ENCODE peak calls at places on chromosomes 3 and 15, in six cellular contexts. One of them, this sample, is unnamed.

GRCh38 chr3:102102394-102102793 is 253.1 kb downstream of the NFKBIZ start:
- DNase-seq in H9: no peak
- DNase-seq in PC-3: no peak
- DNase-seq in hepatocyte: no peak
- DNase-seq in HCT116: no peak
- DNase-seq in GM23338: no peak
- DNase-seq in this sample: no peak

GRCh38 chr3:124057453-124057852 is 65.5 kb upstream of the ROPN1 start:
- DNase-seq in H9: no peak
- DNase-seq in PC-3: no peak
- DNase-seq in hepatocyte: no peak
- DNase-seq in HCT116: no peak
- DNase-seq in GM23338: no peak
- DNase-seq in this sample: no peak

GRCh38 chr3:44988073-44988472 is 12.0 kb downstream of the EXOSC7 start:
- DNase-seq in H9: no peak
- DNase-seq in PC-3: peak
- DNase-seq in hepatocyte: no peak
- DNase-seq in HCT116: no peak
- DNase-seq in GM23338: peak
- DNase-seq in this sample: no peak

GRCh38 chr15:68318008-68318835 is 40.7 kb downstream of the FEM1B start:
- DNase-seq in H9: no peak
- DNase-seq in PC-3: no peak
- DNase-seq in hepatocyte: no peak
- DNase-seq in HCT116: no peak
- DNase-seq in GM23338: no peak
- DNase-seq in this sample: no peak

GRCh38 chr3:94593531-94594150 is 530.8 kb downstream of the NSUN3 start:
- DNase-seq in H9: no peak
- DNase-seq in PC-3: no peak
- DNase-seq in hepatocyte: no peak
- DNase-seq in HCT116: no peak
- DNase-seq in GM23338: no peak
- DNase-seq in this sample: no peak

GRCh38 chr3:188797045-188797444 is 374.7 kb upstream of the TPRG1 start:
- DNase-seq in H9: no peak
- DNase-seq in PC-3: no peak
- DNase-seq in hepatocyte: no peak
- DNase-seq in HCT116: no peak
- DNase-seq in GM23338: no peak
- DNase-seq in this sample: no peak

GRCh38 chr15:90000175-90000923 is 775 bp upstream of the ZNF710 start:
- DNase-seq in H9: no peak
- DNase-seq in PC-3: no peak
- DNase-seq in hepatocyte: peak
- DNase-seq in HCT116: no peak
- DNase-seq in GM23338: peak
- DNase-seq in this sample: peak

GRCh38 chr3:61381745-61382392 is 130.6 kb upstream of the FHIT start:
- DNase-seq in H9: no peak
- DNase-seq in PC-3: peak
- DNase-seq in hepatocyte: peak
- DNase-seq in HCT116: peak
- DNase-seq in GM23338: peak
- DNase-seq in this sample: peak

GRCh38 chr15:79053894-79054293 is 36.7 kb downstream of the RASGRF1 start:
- DNase-seq in H9: no peak
- DNase-seq in PC-3: no peak
- DNase-seq in hepatocyte: no peak
- DNase-seq in HCT116: no peak
- DNase-seq in GM23338: no peak
- DNase-seq in this sample: no peak

GRCh38 chr3:55725681-55726500 is 238.8 kb upstream of the WNT5A start:
- DNase-seq in H9: no peak
- DNase-seq in PC-3: no peak
- DNase-seq in hepatocyte: no peak
- DNase-seq in HCT116: no peak
- DNase-seq in GM23338: no peak
- DNase-seq in this sample: no peak

GRCh38 chr3:197030379-197031314 is 1.0 kb upstream of the MELTF start:
- DNase-seq in H9: peak
- DNase-seq in PC-3: no peak
- DNase-seq in hepatocyte: no peak
- DNase-seq in HCT116: no peak
- DNase-seq in GM23338: peak
- DNase-seq in this sample: no peak

GRCh38 chr15:48996276-48996675 is 32.6 kb upstream of the SHC4 start:
- DNase-seq in H9: no peak
- DNase-seq in PC-3: no peak
- DNase-seq in hepatocyte: no peak
- DNase-seq in HCT116: no peak
- DNase-seq in GM23338: no peak
- DNase-seq in this sample: no peak

GRCh38 chr3:106014518-106014917 is 145.7 kb upstream of the CBLB start:
- DNase-seq in H9: no peak
- DNase-seq in PC-3: no peak
- DNase-seq in hepatocyte: no peak
- DNase-seq in HCT116: no peak
- DNase-seq in GM23338: no peak
- DNase-seq in this sample: no peak

GRCh38 chr15:29570931-29571727 is 251.1 kb downstream of the TJP1 start:
- DNase-seq in H9: peak
- DNase-seq in PC-3: peak
- DNase-seq in hepatocyte: peak
- DNase-seq in HCT116: no peak
- DNase-seq in GM23338: peak
- DNase-seq in this sample: peak
- H3K4me2 ChIP-seq in H9: peak
- H3K4me2 ChIP-seq in PC-3: peak
- H3K4me2 ChIP-seq in hepatocyte: peak
- H3K4me2 ChIP-seq in HCT116: no peak
- H3K4me2 ChIP-seq in GM23338: peak
- H3K4me2 ChIP-seq in this sample: peak

GRCh38 chr15:99708563-99708962 is 24.7 kb downstream of the LYSMD4 start:
- DNase-seq in H9: no peak
- DNase-seq in PC-3: peak
- DNase-seq in hepatocyte: peak
- DNase-seq in HCT116: peak
- DNase-seq in GM23338: no peak
- DNase-seq in this sample: no peak
- TF ChIP-seq CTCF in H9: no peak
- TF ChIP-seq CTCF in PC-3: no peak
- TF ChIP-seq CTCF in hepatocyte: no peak
- TF ChIP-seq CTCF in HCT116: no peak
- TF ChIP-seq CTCF in GM23338: no peak
- TF ChIP-seq CTCF in this sample: no peak

GRCh38 chr3:57673158-57673557 is 19.7 kb downstream of the DENND6A start:
- DNase-seq in H9: no peak
- DNase-seq in PC-3: no peak
- DNase-seq in hepatocyte: no peak
- DNase-seq in HCT116: no peak
- DNase-seq in GM23338: no peak
- DNase-seq in this sample: no peak
- H3K27ac ChIP-seq in H9: no peak
- H3K27ac ChIP-seq in PC-3: no peak
- H3K27ac ChIP-seq in hepatocyte: no peak
- H3K27ac ChIP-seq in HCT116: no peak
- H3K27ac ChIP-seq in GM23338: no peak
- H3K27ac ChIP-seq in this sample: no peak

GRCh38 chr15:84980196-84981053 is 1.2 kb upstream of the PDE8A start:
- DNase-seq in H9: peak
- DNase-seq in PC-3: peak
- DNase-seq in hepatocyte: peak
- DNase-seq in HCT116: peak
- DNase-seq in GM23338: peak
- DNase-seq in this sample: peak

GRCh38 chr15:84975871-84976351 is 5.7 kb upstream of the PDE8A start:
- DNase-seq in H9: no peak
- DNase-seq in PC-3: no peak
- DNase-seq in hepatocyte: no peak
- DNase-seq in HCT116: no peak
- DNase-seq in GM23338: no peak
- DNase-seq in this sample: no peak

GRCh38 chr15:84973492-84974460 is 7.9 kb upstream of the PDE8A start:
- DNase-seq in H9: no peak
- DNase-seq in PC-3: no peak
- DNase-seq in hepatocyte: no peak
- DNase-seq in HCT116: no peak
- DNase-seq in GM23338: no peak
- DNase-seq in this sample: no peak

GRCh38 chr15:84979651-84980050 is 2.0 kb upstream of the PDE8A start:
- DNase-seq in H9: peak
- DNase-seq in PC-3: no peak
- DNase-seq in hepatocyte: peak
- DNase-seq in HCT116: no peak
- DNase-seq in GM23338: peak
- DNase-seq in this sample: peak

DNA sequence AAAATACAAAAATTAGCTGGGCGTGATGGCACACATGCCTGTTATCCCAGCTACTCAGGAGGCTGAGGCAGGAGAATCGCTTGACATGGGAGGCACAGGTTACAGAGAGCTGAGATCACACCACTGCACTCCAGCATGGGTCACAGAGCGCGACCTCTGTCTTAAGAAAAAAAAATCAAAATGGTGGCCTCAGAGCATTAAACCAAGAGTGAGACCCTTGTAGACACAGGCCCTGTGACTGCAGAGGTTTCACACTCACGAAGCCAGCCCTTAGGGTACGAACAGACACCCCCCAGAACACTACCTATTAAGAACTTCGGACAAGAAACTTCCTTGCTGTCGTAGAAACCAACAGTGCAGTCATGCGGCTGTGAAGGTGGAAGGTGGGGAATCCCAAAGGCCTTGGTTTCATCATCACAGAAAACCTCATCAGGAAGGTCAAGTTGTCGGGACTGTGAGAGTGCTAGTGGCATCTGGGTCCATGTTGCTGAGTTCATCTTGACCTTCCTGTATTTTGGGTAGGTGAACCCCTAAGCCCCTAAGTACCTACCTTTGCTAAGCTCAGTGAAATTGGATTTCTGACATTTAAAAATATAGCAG is 4.8 kb upstream of the PDE8A start:
- DNase-seq in H9: no peak
- DNase-seq in PC-3: no peak
- DNase-seq in hepatocyte: no peak
- DNase-seq in HCT116: no peak
- DNase-seq in GM23338: no peak
- DNase-seq in this sample: no peak
- H3K4me2 ChIP-seq in H9: no peak
- H3K4me2 ChIP-seq in PC-3: no peak
- H3K4me2 ChIP-seq in hepatocyte: no peak
- H3K4me2 ChIP-seq in HCT116: no peak
- H3K4me2 ChIP-seq in GM23338: no peak
- H3K4me2 ChIP-seq in this sample: no peak

GRCh38 chr15:33994005-33994615 is 25.8 kb downstream of the CHRM5 start:
- DNase-seq in H9: peak
- DNase-seq in PC-3: peak
- DNase-seq in hepatocyte: peak
- DNase-seq in HCT116: peak
- DNase-seq in GM23338: peak
- DNase-seq in this sample: peak
- TF ChIP-seq CTCF in H9: peak
- TF ChIP-seq CTCF in PC-3: peak
- TF ChIP-seq CTCF in hepatocyte: peak
- TF ChIP-seq CTCF in HCT116: peak
- TF ChIP-seq CTCF in GM23338: peak
- TF ChIP-seq CTCF in this sample: peak

DNA sequence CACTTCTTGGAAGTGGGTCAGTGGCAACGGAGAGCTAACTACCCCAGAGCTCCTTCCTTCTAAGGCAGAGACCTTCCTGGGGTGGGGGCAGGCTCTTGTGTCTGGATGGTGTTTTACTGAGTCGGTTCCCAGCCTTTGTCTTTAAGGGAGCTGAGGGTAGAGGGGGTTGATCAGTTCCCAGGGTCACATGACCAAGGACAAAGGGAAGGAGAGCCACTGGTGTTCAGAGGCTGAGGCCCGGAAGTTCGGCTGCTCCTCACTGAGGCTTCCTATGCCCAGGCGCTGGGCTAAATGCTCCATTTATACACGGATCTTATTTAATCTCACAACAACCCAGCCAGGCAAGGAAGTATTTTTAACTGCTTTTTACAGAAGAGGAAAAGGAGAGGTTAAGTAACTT is 21.0 kb downstream of the EPHB3 start:
- DNase-seq in H9: peak
- DNase-seq in PC-3: no peak
- DNase-seq in hepatocyte: no peak
- DNase-seq in HCT116: no peak
- DNase-seq in GM23338: peak
- DNase-seq in this sample: peak
- H3K27ac ChIP-seq in H9: no peak
- H3K27ac ChIP-seq in PC-3: no peak
- H3K27ac ChIP-seq in hepatocyte: peak
- H3K27ac ChIP-seq in HCT116: no peak
- H3K27ac ChIP-seq in GM23338: no peak
- H3K27ac ChIP-seq in this sample: no peak

DNA sequence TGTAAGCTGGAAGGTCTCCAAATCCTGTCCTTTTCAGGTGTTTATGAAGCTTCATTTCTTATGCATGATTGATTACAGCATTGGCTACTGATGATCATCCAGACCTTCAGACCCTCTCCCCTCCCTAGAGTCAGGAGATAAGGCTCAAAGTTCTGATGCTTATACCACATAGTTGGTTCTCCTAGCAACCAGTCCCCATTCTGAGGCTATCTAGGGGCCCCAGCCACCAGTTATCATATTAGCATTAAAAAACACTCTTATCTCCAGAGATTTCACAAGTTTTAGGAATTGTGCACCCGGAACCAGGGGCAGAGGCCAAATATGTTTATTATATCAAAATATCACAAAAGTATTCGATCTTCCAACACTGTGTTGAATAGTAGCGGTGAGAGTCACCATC is 953.1 kb downstream of the FHIT start:
- DNase-seq in H9: no peak
- DNase-seq in PC-3: no peak
- DNase-seq in hepatocyte: no peak
- DNase-seq in HCT116: no peak
- DNase-seq in GM23338: no peak
- DNase-seq in this sample: no peak
- H3K4me2 ChIP-seq in H9: no peak
- H3K4me2 ChIP-seq in PC-3: no peak
- H3K4me2 ChIP-seq in hepatocyte: no peak
- H3K4me2 ChIP-seq in HCT116: no peak
- H3K4me2 ChIP-seq in GM23338: no peak
- H3K4me2 ChIP-seq in this sample: no peak

GRCh38 chr3:15243822-15244482 is 37.9 kb downstream of the CAPN7 start:
- DNase-seq in H9: no peak
- DNase-seq in PC-3: no peak
- DNase-seq in hepatocyte: no peak
- DNase-seq in HCT116: no peak
- DNase-seq in GM23338: no peak
- DNase-seq in this sample: no peak

GRCh38 chr3:15246186-15246585 is 40.1 kb downstream of the CAPN7 start:
- DNase-seq in H9: no peak
- DNase-seq in PC-3: no peak
- DNase-seq in hepatocyte: no peak
- DNase-seq in HCT116: no peak
- DNase-seq in GM23338: no peak
- DNase-seq in this sample: no peak

DNA sequence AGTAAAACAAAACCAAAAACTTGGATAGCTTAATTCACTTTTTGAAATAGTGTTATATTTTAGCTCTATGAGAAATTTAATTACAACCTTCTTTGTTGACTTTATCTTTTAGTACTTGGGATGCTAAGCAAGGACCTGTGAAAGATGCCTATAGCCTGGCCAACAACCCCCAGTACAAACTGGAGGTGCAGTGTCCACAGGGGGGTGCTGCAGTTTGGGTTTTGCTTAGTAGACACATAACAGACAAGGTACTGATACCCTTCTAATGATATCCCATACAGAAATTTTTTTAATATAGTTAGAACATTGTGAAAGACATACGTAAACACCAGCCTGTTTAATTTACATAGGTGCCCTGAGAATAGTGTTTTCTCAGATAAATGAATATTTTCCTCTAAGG is 35.3 kb downstream of the CAPN7 start:
- DNase-seq in H9: no peak
- DNase-seq in PC-3: peak
- DNase-seq in hepatocyte: no peak
- DNase-seq in HCT116: peak
- DNase-seq in GM23338: peak
- DNase-seq in this sample: peak
- TF ChIP-seq CTCF in H9: peak
- TF ChIP-seq CTCF in PC-3: peak
- TF ChIP-seq CTCF in hepatocyte: no peak
- TF ChIP-seq CTCF in HCT116: peak
- TF ChIP-seq CTCF in GM23338: peak
- TF ChIP-seq CTCF in this sample: peak

This sample was measured in neural progenitor cell.